ENCODE peak calls at places on chromosomes 7 and 10, in five cellular contexts. I, Q, N, L and E are unnamed samples.
A peak's percentile ranks its signal among the peaks of the same experiment; 100 is the strongest.

GRCh38 chr7:108376206-108376605 is 80.0 kb downstream of the NRCAM start:
- DNase-seq in Q (no peak), I (no peak), N (no peak), L (no peak), E (no peak)

GRCh38 chr10:46291817-46292572 is 5.2 kb downstream of the ANTXRL start:
- DNase-seq in I (no peak), N (no peak), L (no peak), Q (no peak), E (no peak)

GRCh38 chr7:103343758-103344452 is 662 bp downstream of the DNAJC2 start:
- DNase-seq in Q (no peak), L (no peak), N (peak; percentile 29), I (peak; percentile 19), E (no peak)

GRCh38 chr10:86033581-86033980 is 333.0 kb downstream of the GRID1 start:
- DNase-seq in L (no peak), N (no peak), I (no peak), Q (no peak), E (no peak)

GRCh38 chr7:47888371-47889265 is 59.6 kb downstream of the PKD1L1 start:
- DNase-seq in I (no peak), N (no peak), L (no peak), Q (no peak), E (no peak)

GRCh38 chr10:80275756-80276155 is 13.7 kb downstream of the MAT1A start:
- DNase-seq in L (no peak), I (no peak), N (no peak), Q (no peak), E (no peak)

GRCh38 chr7:110483553-110483952 is 607.4 kb upstream of the LRRN3 start:
- DNase-seq in N (no peak), L (no peak), Q (no peak), I (no peak), E (no peak)

GRCh38 chr10:45008524-45009161 is 7.9 kb downstream of the ZNF22 start:
- DNase-seq in N (peak; percentile 88), L (peak; percentile 35), I (peak; percentile 57), Q (no peak), E (peak; percentile 93)

GRCh38 chr10:29403208-29403607 is 114.3 kb downstream of the LYZL1 start:
- DNase-seq in Q (no peak), L (no peak), N (no peak), I (no peak), E (no peak)

GRCh38 chr7:150862356-150862755 is 10.0 kb downstream of the AOC1 start:
- DNase-seq in N (no peak), L (no peak), Q (no peak), I (no peak), E (no peak)

GRCh38 chr10:101558206-101558605 is 29.9 kb downstream of the POLL start:
- DNase-seq in L (no peak), I (no peak), N (no peak), Q (no peak), E (no peak)

GRCh38 chr7:150755473-150756099 is 18.4 kb downstream of the GIMAP5 start:
- DNase-seq in N (no peak), I (no peak), L (peak; percentile 71), Q (no peak), E (no peak)

GRCh38 chr10:111890046-111890445 is 293.5 kb downstream of the GPAM start:
- DNase-seq in N (no peak), L (no peak), I (no peak), Q (no peak), E (no peak)

GRCh38 chr7:106755641-106756040 is 94.7 kb upstream of the CCDC71L start:
- DNase-seq in N (no peak), L (no peak), I (no peak), Q (no peak), E (no peak)

GRCh38 chr7:69738396-69738889 is 140.2 kb downstream of the AUTS2 start:
- DNase-seq in L (peak; percentile 82), I (no peak), N (no peak), Q (no peak), E (no peak)

GRCh38 chr7:107167483-107168232 is 1.1 kb upstream of the HBP1 start:
- DNase-seq in I (peak; percentile 52), L (no peak), Q (no peak), N (peak; percentile 74), E (peak; percentile 24)

GRCh38 chr7:100803398-100804161 is 23.7 kb downstream of the EPHB4 start:
- DNase-seq in Q (no peak), I (peak; percentile 93), L (peak; percentile 56), N (peak; percentile 17), E (peak; percentile 76)

GRCh38 chr10:14554091-14554842 is 220.4 kb downstream of the FAM107B start:
- DNase-seq in I (no peak), L (no peak), Q (no peak), N (no peak), E (peak; percentile 73)

GRCh38 chr10:44253769-44254462 is 131.0 kb downstream of the CXCL12 start:
- DNase-seq in Q (no peak), N (peak; percentile 49), L (no peak), I (no peak), E (peak; percentile 83)

GRCh38 chr7:157211710-157212109 is 73.0 kb downstream of the UBE3C start:
- DNase-seq in Q (no peak), L (no peak), I (no peak), N (no peak), E (no peak)

GRCh38 chr10:70797840-70798239 is 12.7 kb upstream of the TBATA start:
- DNase-seq in N (no peak), I (no peak), Q (no peak), L (no peak), E (no peak)

GRCh38 chr10:120451968-120452367 is 5.1 kb upstream of the PLPP4 start:
- DNase-seq in I (peak; percentile 44), Q (no peak), N (no peak), L (no peak), E (no peak)

GRCh38 chr10:63166742-63167258 is 33.7 kb downstream of the NRBF2 start:
- DNase-seq in L (peak; percentile 33), Q (no peak), N (peak; percentile 74), I (peak; percentile 41), E (peak; percentile 87)

GRCh38 chr10:33483124-33483794 is 148.8 kb upstream of the NRP1 start:
- DNase-seq in N (no peak), I (no peak), Q (no peak), L (no peak), E (no peak)

GRCh38 chr10:79255007-79255507 is 92.2 kb upstream of the PPIF start:
- DNase-seq in L (no peak), Q (no peak), N (no peak), I (no peak), E (no peak)

GRCh38 chr10:43407148-43407575 is 1.8 kb downstream of the HNRNPF start:
- DNase-seq in L (no peak), N (no peak), Q (no peak), I (peak; percentile 72), E (peak; percentile 74)

GRCh38 chr7:99742737-99743394 is 7.9 kb upstream of the CYP3A7 start:
- DNase-seq in N (peak; percentile 83), Q (no peak), L (no peak), I (no peak), E (no peak)

GRCh38 chr7:48154792-48155413 is 16.4 kb upstream of the ABCA13 start:
- DNase-seq in Q (no peak), L (no peak), I (peak; percentile 32), N (peak; percentile 73), E (peak; percentile 51)

GRCh38 chr7:4689668-4690067 is 7.6 kb downstream of the FOXK1 start:
- DNase-seq in I (no peak), N (no peak), L (no peak), Q (no peak), E (no peak)

GRCh38 chr10:73471226-73471625 is 24.6 kb downstream of the PPP3CB start:
- DNase-seq in L (no peak), Q (no peak), N (no peak), I (no peak), E (no peak)

GRCh38 chr10:60246382-60246781 is 143.3 kb downstream of the ANK3 start:
- DNase-seq in I (no peak), N (no peak), Q (no peak), L (no peak), E (no peak)

GRCh38 chr7:18770852-18771251 is 275.3 kb downstream of the HDAC9 start:
- DNase-seq in L (no peak), Q (no peak), N (no peak), I (no peak), E (no peak)

GRCh38 chr7:18772567-18772965 is 277.0 kb downstream of the HDAC9 start:
- DNase-seq in I (no peak), L (no peak), Q (no peak), N (no peak), E (no peak)

GRCh38 chr7:18768256-18768655 is 272.7 kb downstream of the HDAC9 start:
- DNase-seq in I (no peak), N (no peak), Q (no peak), L (no peak), E (no peak)

GRCh38 chr7:18771834-18772566 is 276.5 kb downstream of the HDAC9 start:
- DNase-seq in I (no peak), Q (no peak), L (no peak), N (no peak), E (no peak)

GRCh38 chr7:18770154-18770807 is 274.7 kb downstream of the HDAC9 start:
- DNase-seq in N (no peak), I (no peak), Q (no peak), L (no peak), E (no peak)
- TF ChIP-seq JUND in N (no peak), I (peak; percentile 93), Q (no peak), L (no peak), E (no peak)

GRCh38 chr7:2776353-2776752 is 67.8 kb downstream of the GNA12 start:
- DNase-seq in N (no peak), Q (no peak), I (no peak), L (no peak), E (no peak)
- TF ChIP-seq JUND in N (no peak), Q (no peak), I (no peak), L (no peak), E (no peak)

GRCh38 chr7:20229652-20230500 is 12.7 kb upstream of the MACC1 start:
- DNase-seq in L (no peak), Q (no peak), I (no peak), N (no peak), E (no peak)

GRCh38 chr7:20224005-20224404 is 6.8 kb upstream of the MACC1 start:
- DNase-seq in N (no peak), Q (no peak), I (no peak), L (no peak), E (no peak)

GRCh38 chr7:20225384-20225783 is 8.2 kb upstream of the MACC1 start:
- DNase-seq in N (no peak), I (no peak), Q (no peak), L (no peak), E (no peak)

GRCh38 chr7:20228654-20229053 is 11.5 kb upstream of the MACC1 start:
- DNase-seq in Q (no peak), I (no peak), L (no peak), N (no peak), E (peak; percentile 56)

GRCh38 chr7:20227291-20227795 is 10.2 kb upstream of the MACC1 start:
- DNase-seq in L (no peak), Q (no peak), N (no peak), I (no peak), E (no peak)
- TF ChIP-seq JUND in L (no peak), Q (no peak), N (no peak), I (no peak), E (no peak)

DNA sequence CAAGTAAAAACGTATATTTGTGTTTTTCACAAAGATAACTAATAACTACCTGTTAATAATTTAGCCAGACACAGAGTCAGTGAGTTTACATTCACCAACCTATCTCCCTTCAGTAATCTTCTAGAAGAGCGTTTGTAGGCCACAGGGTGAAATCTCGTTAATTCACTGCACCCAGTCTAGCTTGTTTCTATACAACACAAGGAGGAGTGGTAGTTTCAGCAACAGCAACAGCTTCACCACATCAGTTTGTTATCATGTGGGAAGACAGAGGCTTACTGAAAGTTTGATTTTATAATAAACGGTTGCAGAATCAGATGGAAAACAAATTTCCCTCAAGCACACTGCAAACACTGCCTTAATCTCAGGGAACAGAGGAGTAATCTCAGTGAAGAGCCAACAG is 2.6 kb downstream of the COBL start:
- DNase-seq in Q (no peak), I (no peak), L (no peak), N (no peak), E (no peak)
- TF ChIP-seq JUND in Q (no peak), I (no peak), L (no peak), N (no peak), E (no peak)